ENCODE peak calls at places on chromosomes 12 and 14, in nine cellular contexts. F, A, K, X, L, J, H, C and G are unnamed samples.

GRCh38 chr14:24067133-24068082 is 4.0 kb upstream of the CPNE6 start:
- DNase-seq in F (no peak), A (no peak), K (no peak), X (no peak), L (no peak), J (no peak), H (no peak), C (no peak), G (no peak)

GRCh38 chr12:104809706-104810385 is 148.2 kb downstream of the SLC41A2 start:
- DNase-seq in F (no peak), A (no peak), K (no peak), X (no peak), L (no peak), J (no peak), H (no peak), C (no peak), G (no peak)

GRCh38 chr14:56122306-56122705 is 4.1 kb downstream of the PELI2 start:
- DNase-seq in F (no peak), A (peak), K (no peak), X (no peak), L (no peak), J (no peak), H (no peak), C (no peak), G (peak)

GRCh38 chr14:103741876-103742275 is 26.3 kb downstream of the ZFYVE21 start:
- DNase-seq in F (no peak), A (no peak), K (no peak), X (no peak), L (no peak), J (no peak), H (no peak), C (no peak), G (no peak)

GRCh38 chr12:108483213-108483920 is 31.7 kb upstream of the FICD start:
- DNase-seq in F (no peak), A (no peak), K (no peak), X (peak), L (no peak), J (no peak), H (no peak), C (no peak), G (no peak)

GRCh38 chr12:70756791-70757190 is 119.6 kb upstream of the PTPRB start:
- DNase-seq in F (no peak), A (no peak), K (peak), X (no peak), L (no peak), J (no peak), H (no peak), C (no peak), G (no peak)

GRCh38 chr12:1797011-1797901 is 23.1 kb upstream of the LRTM2 start:
- DNase-seq in F (peak), A (peak), K (no peak), X (no peak), L (peak), J (no peak), H (peak), C (no peak), G (peak)

GRCh38 chr14:104666981-104667380 is 22.4 kb upstream of the INF2 start:
- DNase-seq in F (no peak), A (no peak), K (no peak), X (no peak), L (no peak), J (no peak), H (no peak), C (no peak), G (no peak)

GRCh38 chr12:106918746-106919145 is 37.0 kb upstream of the TMEM263 start:
- DNase-seq in F (no peak), A (no peak), K (peak), X (peak), L (peak), J (no peak), H (peak), C (no peak), G (no peak)

GRCh38 chr12:40010899-40011774 is 94.7 kb downstream of the SLC2A13 start:
- DNase-seq in F (peak), A (peak), K (peak), X (no peak), L (peak), J (no peak), H (peak), C (peak), G (peak)

GRCh38 chr14:30227871-30228270 is 300.2 kb upstream of the PRKD1 start:
- DNase-seq in F (peak), A (peak), K (no peak), X (no peak), L (no peak), J (no peak), H (no peak), C (peak), G (no peak)

GRCh38 chr12:51482808-51483532 is 58.3 kb downstream of the SLC4A8 start:
- DNase-seq in F (no peak), A (no peak), K (no peak), X (no peak), L (no peak), J (no peak), H (no peak), C (no peak), G (no peak)

GRCh38 chr12:39619316-39619659 is 315 bp downstream of the ABCD2 start:
- DNase-seq in F (no peak), A (no peak), K (peak), X (peak), L (peak), J (no peak), H (no peak), C (no peak), G (no peak)

GRCh38 chr14:89640141-89640540 is 223.1 kb upstream of the FOXN3 start:
- DNase-seq in F (no peak), A (no peak), K (no peak), X (no peak), L (no peak), J (no peak), H (no peak), C (no peak), G (no peak)

GRCh38 chr14:49512147-49512551 is 74.0 kb downstream of the RPS29 start:
- DNase-seq in F (no peak), A (peak), K (no peak), X (no peak), L (no peak), J (no peak), H (no peak), C (peak), G (no peak)

GRCh38 chr12:78929075-78929418 is 64.5 kb downstream of the SYT1 start:
- DNase-seq in F (no peak), A (no peak), K (no peak), X (no peak), L (no peak), J (no peak), H (no peak), C (no peak), G (no peak)

GRCh38 chr14:91373591-91374245 is 43.9 kb downstream of the CCDC88C start:
- DNase-seq in F (no peak), A (no peak), K (no peak), X (peak), L (no peak), J (peak), H (peak), C (no peak), G (peak)

GRCh38 chr12:56293785-56294184 is 6.3 kb downstream of the CS start:
- DNase-seq in F (no peak), A (no peak), K (no peak), X (no peak), L (no peak), J (no peak), H (no peak), C (no peak), G (peak)

GRCh38 chr14:69606258-69606657 is 5.1 kb upstream of the SUSD6 start:
- DNase-seq in F (no peak), A (no peak), K (no peak), X (no peak), L (no peak), J (no peak), H (no peak), C (no peak), G (peak)

GRCh38 chr12:28390716-28391452 is 200.6 kb downstream of the CCDC91 start:
- DNase-seq in F (peak), A (peak), K (no peak), X (no peak), L (no peak), J (no peak), H (no peak), C (peak), G (no peak)

GRCh38 chr12:123149828-123150272 is 1.0 kb downstream of the PITPNM2 start:
- DNase-seq in F (no peak), A (no peak), K (no peak), X (no peak), L (peak), J (no peak), H (peak), C (no peak), G (no peak)

GRCh38 chr12:120692524-120693033 is 5.6 kb downstream of the MLEC start:
- DNase-seq in F (no peak), A (no peak), K (no peak), X (no peak), L (no peak), J (no peak), H (no peak), C (no peak), G (no peak)

GRCh38 chr14:105499256-105500035 is 8.4 kb downstream of the TEDC1 start:
- DNase-seq in F (no peak), A (no peak), K (no peak), X (no peak), L (no peak), J (no peak), H (no peak), C (no peak), G (no peak)

GRCh38 chr12:110372056-110372425 is 31.5 kb downstream of the ANAPC7 start:
- DNase-seq in F (no peak), A (no peak), K (no peak), X (no peak), L (no peak), J (no peak), H (no peak), C (no peak), G (no peak)

GRCh38 chr14:24321212-24321975 is 10.1 kb downstream of the LTB4R start:
- DNase-seq in F (no peak), A (no peak), K (no peak), X (no peak), L (peak), J (no peak), H (no peak), C (no peak), G (no peak)